ENCODE peak calls at places on chromosomes 11 and 22, in five cellular contexts. F is stimulated activated CD4-positive, alpha-beta T cell treated with anti-CD3 and anti-CD28 coated beads, Interleukin-2, amount 100 ng/mL, for 48 hours; I is left lung; Z is stimulated activated CD8-positive, alpha-beta memory T cell treated with anti-CD3 and anti-CD28 coated beads, Interleukin-7, amount 100 ng/mL, for 24 hours; O is astrocyte of the spinal cord. V is an unnamed sample.

GRCh38 chr11:18321622-18321990 is 334 bp downstream of the HPS5 start:
- DNase-seq in F (no peak), I (no peak), Z (no peak), O (no peak), V (no peak)

GRCh38 chr11:17694711-17695110 is 24.7 kb upstream of the MYOD1 start:
- DNase-seq in F (no peak), I (no peak), Z (no peak), O (no peak), V (no peak)

GRCh38 chr11:96960926-96961325 is 571.1 kb downstream of the JRKL start:
- DNase-seq in F (no peak), I (no peak), Z (no peak), O (no peak), V (no peak)

GRCh38 chr11:9139628-9140357 is 48.4 kb upstream of the SCUBE2 start:
- DNase-seq in F (no peak), I (no peak), Z (no peak), O (no peak), V (peak; percentile 34)

GRCh38 chr11:72705442-72706365 is 31.5 kb upstream of the PDE2A start:
- DNase-seq in F (no peak), I (no peak), Z (no peak), O (no peak), V (no peak)

GRCh38 chr11:46390331-46391171 is 1.0 kb downstream of the CHRM4 start:
- DNase-seq in F (no peak), I (no peak), Z (no peak), O (no peak), V (peak; percentile 77)

GRCh38 chr11:57425565-57426438 is 1.1 kb downstream of the SLC43A3 start:
- DNase-seq in F (peak; percentile 23), I (peak; percentile 84), Z (no peak), O (no peak), V (no peak)

GRCh38 chr11:62223095-62223494 is 14.6 kb downstream of the SCGB2A1 start:
- DNase-seq in F (no peak), I (no peak), Z (no peak), O (peak; percentile 24), V (no peak)

GRCh38 chr11:86162257-86162656 is 82.3 kb upstream of the EED start:
- DNase-seq in F (no peak), I (peak; percentile 64), Z (no peak), O (peak; percentile 86), V (no peak)

GRCh38 chr11:74681686-74682651 is 49.3 kb downstream of the CHRDL2 start:
- DNase-seq in F (no peak), I (peak; percentile 34), Z (no peak), O (no peak), V (no peak)

GRCh38 chr22:39954584-39955055 is 5.6 kb upstream of the TMA7B start:
- DNase-seq in F (no peak), I (no peak), Z (no peak), O (peak; percentile 97), V (no peak)

GRCh38 chr11:12618743-12619540 is 55.3 kb upstream of the TEAD1 start:
- DNase-seq in F (no peak), I (no peak), Z (no peak), O (no peak), V (no peak)

GRCh38 chr22:43446037-43446803 is 34.4 kb downstream of the MPPED1 start:
- DNase-seq in F (no peak), I (no peak), Z (no peak), O (no peak), V (no peak)

GRCh38 chr11:111917312-111917711 is 1.4 kb upstream of the C11orf52 start:
- DNase-seq in F (no peak), I (no peak), Z (no peak), O (no peak), V (no peak)

GRCh38 chr11:84686726-84687125 is 940.4 kb downstream of the DLG2 start:
- DNase-seq in F (no peak), I (no peak), Z (no peak), O (peak; percentile 12), V (no peak)

GRCh38 chr11:55481416-55481815 is 72.9 kb upstream of the OR4C15 start:
- DNase-seq in F (no peak), I (no peak), Z (no peak), O (no peak), V (no peak)

GRCh38 chr11:1450958-1451710 is 35.4 kb downstream of the MOB2 start:
- DNase-seq in F (no peak), I (no peak), Z (no peak), O (no peak), V (no peak)

GRCh38 chr11:126992804-126993111 is 7.8 kb downstream of the KIRREL3 start:
- DNase-seq in F (no peak), I (no peak), Z (no peak), O (peak; percentile 90), V (no peak)